ENCODE peak calls at places on chromosome 3, in five cellular contexts. M, C, P, E and H are unnamed samples.
A peak's percentile ranks its signal among the peaks of the same experiment; 100 is the strongest.

GRCh38 chr3:174089592-174089991 is 692.0 kb downstream of the NLGN1 start:
- DNase-seq in C (no peak), E (no peak), P (no peak), M (no peak), H (no peak)

GRCh38 chr3:111278961-111279360 is 207.3 kb downstream of the NECTIN3 start:
- DNase-seq in C (no peak), P (no peak), E (no peak), M (no peak), H (no peak)

GRCh38 chr3:150439657-150440056 is 31.6 kb downstream of the TSC22D2 start:
- DNase-seq in C (no peak), M (no peak), E (no peak), P (no peak), H (no peak)

GRCh38 chr3:15325228-15325627 is 7.2 kb downstream of the SH3BP5 start:
- DNase-seq in E (no peak), P (no peak), C (no peak), M (peak; percentile 49), H (no peak)

GRCh38 chr3:40302784-40303183 is 6.7 kb upstream of the EIF1B start:
- DNase-seq in E (no peak), M (no peak), P (no peak), C (no peak), H (no peak)

GRCh38 chr3:18998069-18998468 is 150.2 kb upstream of the KCNH8 start:
- DNase-seq in E (no peak), C (no peak), M (peak; percentile 25), P (no peak), H (no peak)

GRCh38 chr3:43838877-43839276 is 148.1 kb downstream of the ABHD5 start:
- DNase-seq in C (no peak), M (no peak), E (peak; percentile 24), P (no peak), H (no peak)

GRCh38 chr3:136954246-136954645 is 3.5 kb upstream of the IL20RB start:
- DNase-seq in P (no peak), M (no peak), E (no peak), C (no peak), H (no peak)

GRCh38 chr3:45741742-45742141 is 52.5 kb downstream of the SACM1L start:
- DNase-seq in C (no peak), P (no peak), M (no peak), E (no peak), H (no peak)

GRCh38 chr3:93962798-93963197 is 10.9 kb downstream of the PROS1 start:
- DNase-seq in M (no peak), P (no peak), E (no peak), C (no peak), H (no peak)

GRCh38 chr3:178203152-178203551 is 333.1 kb upstream of the KCNMB2 start:
- DNase-seq in C (no peak), M (no peak), E (no peak), P (no peak), H (no peak)

GRCh38 chr3:152556731-152557254 is 278.1 kb upstream of the P2RY1 start:
- DNase-seq in P (no peak), M (peak; percentile 62), C (no peak), E (no peak), H (no peak)

GRCh38 chr3:127997961-127998360 is 54.3 kb upstream of the SEC61A1 start:
- DNase-seq in M (no peak), C (no peak), E (no peak), P (no peak), H (no peak)

GRCh38 chr3:61571516-61572336 is 10.4 kb downstream of the PTPRG start:
- DNase-seq in P (no peak), E (no peak), C (no peak), M (peak; percentile 46), H (no peak)

GRCh38 chr3:81799403-81799802 is 38.0 kb upstream of the GBE1 start:
- DNase-seq in M (no peak), P (no peak), C (no peak), E (no peak), H (no peak)

GRCh38 chr3:150462108-150462507 is 54.0 kb downstream of the TSC22D2 start:
- DNase-seq in E (no peak), M (no peak), P (no peak), C (no peak), H (no peak)

GRCh38 chr3:58686847-58687246 is 20.3 kb upstream of the FAM3D start:
- DNase-seq in E (no peak), C (no peak), P (no peak), M (no peak), H (no peak)

GRCh38 chr3:37751537-37751936 is 110.1 kb upstream of the CTDSPL start:
- DNase-seq in E (no peak), P (no peak), M (no peak), C (no peak), H (no peak)

GRCh38 chr3:43327184-43327950 is 41.0 kb downstream of the SNRK start:
- DNase-seq in P (no peak), E (peak; percentile 9), M (no peak), C (no peak), H (no peak)

GRCh38 chr3:162492446-162493081 is 996.0 kb downstream of the OTOL1 start:
- DNase-seq in M (no peak), E (no peak), C (no peak), P (no peak), H (no peak)

GRCh38 chr3:151044706-151045105 is 40.8 kb upstream of the MED12L start:
- DNase-seq in P (no peak), M (no peak), E (no peak), C (no peak), H (no peak)

GRCh38 chr3:194688946-194689345 is 3.3 kb downstream of the FAM43A start:
- DNase-seq in C (no peak), P (no peak), E (no peak), M (no peak), H (peak; percentile 15)
- H3K4me3 ChIP-seq in C (no peak overlapping the region), P (no peak overlapping the region), E (no peak overlapping the region), M (peak overlapping the region; percentile 80), H (no peak overlapping the region)

DNA sequence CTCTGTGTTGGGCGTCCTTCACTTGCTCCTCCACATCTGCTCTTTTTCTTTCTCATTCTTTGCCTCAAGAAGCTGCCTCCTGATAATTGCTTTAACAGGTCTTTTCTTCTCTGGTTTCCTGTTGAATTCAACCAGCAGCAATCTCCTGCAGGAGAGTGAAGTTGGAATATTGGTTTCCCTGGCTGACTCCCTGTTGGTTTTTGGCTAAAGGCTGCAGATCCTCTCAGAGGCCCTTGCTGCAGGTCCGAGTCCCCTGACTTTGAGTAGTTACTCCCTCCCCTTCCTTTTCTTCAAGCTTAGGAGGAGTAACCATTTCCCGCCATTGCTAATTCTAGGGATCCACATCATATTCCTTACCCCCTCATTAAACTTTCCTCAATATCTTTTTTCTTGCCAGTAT is 4.2 kb downstream of the TP63 start:
- DNase-seq in P (no peak), E (no peak), C (no peak), M (no peak), H (no peak)
- H3K27ac ChIP-seq in P (no peak overlapping the region), E (no peak overlapping the region), C (no peak overlapping the region), M (no peak overlapping the region), H (no peak overlapping the region)

GRCh38 chr3:170978335-170978745 is 48.2 kb downstream of the SLC2A2 start:
- DNase-seq in E (no peak), P (no peak), M (no peak), C (no peak), H (no peak)
- H3K4me3 ChIP-seq in E (no peak overlapping the region), P (no peak overlapping the region), M (no peak overlapping the region), C (no peak overlapping the region), H (no peak overlapping the region)

DNA sequence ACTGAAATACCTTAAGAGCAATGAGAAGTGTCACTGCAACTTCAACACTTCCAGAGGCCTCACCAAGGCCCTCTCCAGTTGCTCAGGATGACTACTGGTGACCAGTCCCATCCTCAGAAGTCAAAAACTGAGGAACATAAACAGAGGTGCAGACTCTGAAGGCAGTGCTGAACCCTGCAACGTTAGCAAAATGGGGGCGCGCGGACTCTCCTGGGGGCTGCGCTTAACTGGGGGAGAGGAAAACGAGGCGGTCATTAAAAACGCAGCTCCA is 945 bp downstream of the XXYLT1 start:
- DNase-seq in P (no peak), M (no peak), E (no peak), C (no peak), H (no peak)
- H3K27ac ChIP-seq in P (peak overlapping the region; percentile 82), M (peak overlapping the region; percentile 93), E (no peak overlapping the region), C (peak overlapping the region; percentile 77), H (no peak overlapping the region)